ENCODE peak calls at places on chromosomes 3 and 15, in four cellular contexts. C is keratinocyte, A is neural progenitor cell, M is SK-N-MC. K is an unnamed sample.
A peak's percentile ranks its signal among the peaks of the same experiment; 100 is the strongest.

GRCh38 chr15:98815207-98815606 is 166.9 kb downstream of the IGF1R start:
- DNase-seq in C (no peak), A (no peak), M (no peak), K (peak; percentile 32)

GRCh38 chr3:182908471-182908870 is 71.9 kb downstream of the DCUN1D1 start:
- DNase-seq in C (no peak), A (no peak), M (no peak), K (no peak)

GRCh38 chr3:184415229-184415517 is 35.3 kb downstream of the CHRD start:
- DNase-seq in C (no peak), A (peak; percentile 10), M (no peak), K (no peak)

GRCh38 chr3:119191800-119192199 is 18.4 kb downstream of the UPK1B start:
- DNase-seq in C (no peak), A (no peak), M (no peak), K (no peak)

GRCh38 chr15:85649372-85649771 is 145.4 kb downstream of the KLHL25 start:
- DNase-seq in C (no peak), A (no peak), M (no peak), K (no peak)

GRCh38 chr15:38266247-38266996 is 13.8 kb downstream of the SPRED1 start:
- DNase-seq in C (no peak), A (no peak), M (no peak), K (no peak)

GRCh38 chr3:184373422-184373821 is 4.6 kb downstream of the THPO start:
- DNase-seq in C (no peak), A (no peak), M (no peak), K (no peak)

GRCh38 chr3:45249391-45249790 is 23.3 kb upstream of the TMEM158 start:
- DNase-seq in C (no peak), A (no peak), M (no peak), K (no peak)

GRCh38 chr3:46076606-46077005 is 49.3 kb upstream of the XCR1 start:
- DNase-seq in C (no peak), A (no peak), M (no peak), K (no peak)

GRCh38 chr15:50049871-50050270 is 69.2 kb downstream of the ATP8B4 start:
- DNase-seq in C (no peak), A (no peak), M (no peak), K (no peak)

GRCh38 chr3:50675179-50676030 is 678 bp downstream of the DOCK3 start:
- DNase-seq in C (no peak), A (peak; percentile 85), M (no peak), K (peak; percentile 89)

GRCh38 chr3:178537123-178537754 is 1.0 kb downstream of the KCNMB2 start:
- DNase-seq in C (no peak), A (no peak), M (no peak), K (no peak)

GRCh38 chr3:184016169-184016570 is 1.5 kb downstream of the ABCC5 start:
- DNase-seq in C (no peak), A (no peak), M (no peak), K (no peak)

GRCh38 chr3:151008699-151009098 is 36.2 kb upstream of the CLRN1 start:
- DNase-seq in C (no peak), A (peak; percentile 53), M (no peak), K (peak; percentile 50)

GRCh38 chr3:126347543-126348161 is 9.6 kb downstream of the KLF15 start:
- DNase-seq in C (no peak), A (no peak), M (no peak), K (peak; percentile 43)

GRCh38 chr3:58607816-58608215 is 30.6 kb upstream of the FAM107A start:
- DNase-seq in C (no peak), A (no peak), M (no peak), K (no peak)

GRCh38 chr3:171194965-171195364 is 168.4 kb upstream of the SLC2A2 start:
- DNase-seq in C (no peak), A (no peak), M (no peak), K (no peak)

GRCh38 chr3:171189394-171189793 is 162.9 kb upstream of the SLC2A2 start:
- DNase-seq in C (no peak), A (no peak), M (no peak), K (no peak)

GRCh38 chr3:171190668-171191067 is 164.1 kb upstream of the SLC2A2 start:
- DNase-seq in C (no peak), A (no peak), M (no peak), K (no peak)

GRCh38 chr3:171193693-171194092 is 167.2 kb upstream of the SLC2A2 start:
- DNase-seq in C (no peak), A (no peak), M (no peak), K (no peak)

DNA sequence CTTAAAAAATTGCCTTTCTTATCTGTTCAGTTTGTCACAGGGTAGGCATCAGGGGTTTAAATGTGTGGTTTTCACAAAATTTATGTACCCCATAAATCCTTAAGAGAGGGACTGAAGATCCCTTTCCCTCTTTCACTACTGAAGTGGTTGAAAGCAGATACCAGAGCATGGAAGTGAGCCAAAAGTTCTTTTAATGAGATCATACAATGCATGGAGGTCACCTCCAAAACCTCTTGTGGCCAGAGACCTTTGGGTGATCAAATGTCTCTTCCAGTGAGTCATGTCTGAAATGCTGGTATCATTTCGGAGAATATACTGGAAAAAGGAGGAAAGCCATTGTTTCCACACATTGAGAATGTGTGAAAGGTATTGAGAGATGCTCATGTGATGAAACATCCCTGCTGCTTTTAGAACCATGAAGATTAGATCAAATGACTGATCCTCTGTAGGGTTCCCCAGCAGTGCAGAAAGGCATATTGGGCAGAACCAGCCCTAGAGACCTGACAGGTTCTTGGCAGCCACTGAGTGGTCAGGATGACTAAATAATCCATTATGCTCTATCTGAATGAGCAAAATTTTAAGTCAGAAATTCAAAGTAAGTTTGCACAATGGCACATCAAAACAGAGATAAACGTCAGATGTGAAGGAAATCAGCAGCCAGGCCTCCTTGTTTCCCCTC is 165.8 kb upstream of the SLC2A2 start:
- DNase-seq in C (no peak), A (no peak), M (no peak), K (no peak)
- H3K27ac ChIP-seq in C (no peak overlapping the region), A (no peak overlapping the region), M (no peak overlapping the region), K (no peak overlapping the region)

GRCh38 chr15:68204776-68205557 is at the start of gene CALML4:
- DNase-seq in C (no peak), A (no peak), M (no peak), K (no peak)
- H3K9ac ChIP-seq in C (peak within 1 kb of the TSS; percentile 29), A (no peak within 1 kb of the TSS), M (peak within 1 kb of the TSS; percentile 10), K (no peak within 1 kb of the TSS)

DNA sequence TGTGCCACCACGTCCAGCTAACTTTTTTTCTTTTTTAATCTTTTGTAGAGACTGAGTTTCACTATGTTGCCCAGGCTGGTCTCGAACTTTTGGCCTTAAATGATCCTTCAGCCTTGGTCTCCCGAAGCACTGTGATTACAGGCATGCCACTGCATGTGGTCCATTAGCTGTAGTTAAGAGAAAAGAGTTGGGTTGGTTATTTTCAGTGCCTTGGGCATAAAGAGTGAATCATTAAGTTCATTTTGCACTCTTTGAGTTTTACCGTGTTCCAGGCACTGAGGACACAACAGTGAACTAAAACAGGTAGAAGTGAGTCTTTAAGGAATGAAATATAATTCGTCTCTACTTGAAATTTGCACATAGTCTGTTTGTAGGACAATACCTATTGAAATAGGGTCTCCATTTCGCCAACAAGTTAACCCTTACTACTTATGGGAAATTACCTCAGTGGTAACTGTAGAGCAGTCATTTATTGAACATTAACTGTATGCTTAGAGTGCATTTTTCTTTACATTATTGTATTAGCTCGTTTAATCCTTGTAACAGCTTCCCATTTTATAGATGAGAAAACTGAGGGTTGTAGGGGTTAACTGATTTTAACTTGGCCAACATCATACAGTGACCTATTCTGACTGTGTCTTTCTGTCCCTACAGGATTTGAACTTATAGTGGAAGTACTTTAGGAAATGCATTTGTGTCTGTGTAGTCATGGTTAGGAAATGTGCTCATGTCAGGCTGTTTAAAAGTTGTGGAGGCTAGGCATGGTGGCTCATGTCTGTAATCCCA is 22.7 kb upstream of the TRAK1 start:
- DNase-seq in C (no peak), A (no peak), M (no peak), K (no peak)
- H3K27ac ChIP-seq in C (peak overlapping the region; percentile 47), A (no peak overlapping the region), M (no peak overlapping the region), K (peak overlapping the region; percentile 22)

GRCh38 chr15:101446527-101447167 is 42.9 kb downstream of the PCSK6 start:
- DNase-seq in C (no peak), A (no peak), M (no peak), K (peak; percentile 20)
- H3K9ac ChIP-seq in C (peak overlapping the region; percentile 36), A (no peak overlapping the region), M (no peak overlapping the region), K (no peak overlapping the region)

GRCh38 chr15:29790607-29791006 is 31.7 kb downstream of the TJP1 start:
- DNase-seq in C (no peak), A (no peak), M (no peak), K (no peak)

GRCh38 chr15:29789871-29790270 is 32.4 kb downstream of the TJP1 start:
- DNase-seq in C (no peak), A (no peak), M (no peak), K (no peak)

GRCh38 chr15:29788433-29789034 is 33.7 kb downstream of the TJP1 start:
- DNase-seq in C (peak; percentile 21), A (no peak), M (no peak), K (no peak)

GRCh38 chr15:29795610-29796009 is 26.7 kb downstream of the TJP1 start:
- DNase-seq in C (no peak), A (no peak), M (no peak), K (no peak)

DNA sequence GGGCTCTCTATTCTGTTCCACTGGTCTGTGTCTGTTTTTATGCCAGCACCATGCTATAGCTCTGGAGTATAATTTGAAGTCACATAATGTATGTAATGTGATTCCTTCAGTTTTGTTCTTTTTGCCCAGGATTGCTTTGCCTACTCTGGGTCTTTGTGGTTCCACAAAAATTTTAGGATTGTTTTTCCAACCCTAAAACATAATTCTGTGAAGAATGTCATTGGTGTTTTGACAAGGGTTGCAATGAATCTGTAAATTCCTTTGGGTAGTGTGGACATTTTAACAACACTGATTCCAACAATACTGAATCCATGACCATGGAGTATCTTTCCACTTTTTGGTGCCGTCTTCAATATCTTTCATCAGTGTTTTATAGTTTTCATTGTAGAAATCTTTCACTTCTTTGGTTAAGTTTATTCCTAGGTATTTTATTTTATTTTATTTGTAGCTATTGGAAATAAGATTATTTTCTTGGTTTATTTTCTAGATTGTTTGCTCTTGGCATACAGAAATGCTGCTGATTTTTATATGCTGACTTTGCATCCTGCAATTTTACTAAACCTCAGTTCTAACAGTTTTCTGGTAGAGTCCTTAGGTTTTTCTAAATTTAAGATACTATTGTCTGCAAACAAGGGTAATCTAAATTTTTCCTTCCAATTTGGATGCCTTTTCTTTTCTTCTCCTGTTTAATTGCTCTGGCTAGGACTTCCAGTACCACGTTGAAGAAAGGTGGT is 29.7 kb downstream of the TJP1 start:
- DNase-seq in C (no peak), A (no peak), M (no peak), K (no peak)
- H3K27ac ChIP-seq in C (no peak overlapping the region), A (no peak overlapping the region), M (no peak overlapping the region), K (no peak overlapping the region)

DNA sequence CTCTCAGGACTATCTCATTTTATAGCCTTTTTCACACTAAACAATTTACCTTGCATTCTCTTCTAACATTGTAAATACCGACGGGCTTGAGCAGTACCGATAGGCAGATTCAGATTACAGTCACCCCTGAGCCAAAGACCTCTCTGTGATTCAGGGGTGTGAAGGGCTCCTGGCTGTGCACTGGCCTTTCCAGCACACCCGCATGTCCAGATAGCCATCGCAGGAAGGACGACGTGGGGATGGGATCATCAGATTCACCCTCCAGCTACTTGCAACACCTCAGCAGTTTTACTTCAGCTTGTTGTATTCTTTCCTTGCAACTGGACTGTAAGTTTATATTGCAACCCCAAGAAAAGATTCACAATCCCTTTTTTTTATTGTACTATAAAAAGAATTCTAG is 48.3 kb downstream of the CASR start:
- DNase-seq in C (no peak), A (no peak), M (no peak), K (no peak)
- H3K9ac ChIP-seq in C (no peak overlapping the region), A (no peak overlapping the region), M (no peak overlapping the region), K (no peak overlapping the region)

GRCh38 chr15:92733934-92734521 is 78.5 kb upstream of the FAM174B start:
- DNase-seq in C (no peak), A (no peak), M (no peak), K (peak; percentile 68)
- H3K27ac ChIP-seq in C (no peak overlapping the region), A (no peak overlapping the region), M (no peak overlapping the region), K (no peak overlapping the region)

K was measured in endodermal cell.